ENCODE peak calls at places on chromosome 15, in eight cellular contexts. R, Q, T, B, I, J, A and F are unnamed samples.

GRCh38 chr15:71295242-71296031 is 180.2 kb downstream of the THSD4 start:
- DNase-seq in T (no peak), I (peak), Q (no peak), J (no peak), R (no peak), A (no peak), B (no peak), F (no peak)

GRCh38 chr15:88543065-88543776 is 3.3 kb downstream of the DET1 start:
- DNase-seq in Q (no peak), R (no peak), T (no peak), A (no peak), J (no peak), I (no peak), B (peak), F (no peak)

GRCh38 chr15:24772709-24773373 is 97.3 kb downstream of the NPAP1 start:
- DNase-seq in B (peak), R (peak), A (no peak), J (peak), T (peak), Q (peak), I (peak), F (no peak)

GRCh38 chr15:100236981-100237720 is 104.6 kb downstream of the ADAMTS17 start:
- DNase-seq in I (no peak), B (no peak), Q (no peak), R (no peak), J (no peak), T (no peak), A (no peak), F (no peak)

GRCh38 chr15:48646364-48646763 is 855 bp upstream of the FBN1 start:
- DNase-seq in I (no peak), R (no peak), T (no peak), Q (no peak), B (no peak), J (no peak), A (no peak), F (no peak)

GRCh38 chr15:72155021-72155621 is 36.9 kb downstream of the SENP8 start:
- DNase-seq in T (no peak), I (peak), R (no peak), Q (peak), J (peak), B (peak), A (peak), F (no peak)

GRCh38 chr15:62150445-62150844 is 14.6 kb downstream of the C2CD4B start:
- DNase-seq in B (no peak), I (no peak), A (no peak), R (no peak), T (no peak), Q (no peak), J (no peak), F (no peak)

GRCh38 chr15:99502661-99503060 is 63.1 kb upstream of the MEF2A start:
- DNase-seq in Q (no peak), B (no peak), J (no peak), A (no peak), R (no peak), T (no peak), I (no peak), F (no peak)

GRCh38 chr15:101048191-101049011 is 129.2 kb downstream of the LRRK1 start:
- DNase-seq in J (no peak), R (no peak), B (no peak), T (no peak), Q (no peak), A (no peak), I (no peak), F (no peak)

GRCh38 chr15:78808550-78808949 is 2.7 kb downstream of the ADAMTS7 start:
- DNase-seq in Q (no peak), T (peak), R (no peak), A (no peak), B (no peak), J (no peak), I (peak), F (peak)

GRCh38 chr15:26394801-26395200 is 378.1 kb downstream of the GABRB3 start:
- DNase-seq in Q (no peak), T (no peak), A (no peak), I (no peak), R (no peak), J (no peak), B (peak), F (no peak)

GRCh38 chr15:27250223-27250622 is 279.2 kb downstream of the GABRG3 start:
- DNase-seq in J (no peak), R (no peak), Q (no peak), A (no peak), T (no peak), B (no peak), I (peak), F (no peak)

GRCh38 chr15:29473621-29474105 is 204.0 kb upstream of the NSMCE3 start:
- DNase-seq in R (no peak), J (no peak), Q (no peak), A (no peak), T (no peak), B (no peak), I (no peak), F (no peak)

GRCh38 chr15:96037584-96037983 is 292.9 kb upstream of the NR2F2 start:
- DNase-seq in I (no peak), Q (no peak), A (no peak), T (no peak), R (no peak), B (no peak), J (no peak), F (peak)

GRCh38 chr15:37981781-37982180 is 47.3 kb downstream of the TMCO5A start:
- DNase-seq in I (peak), A (no peak), T (no peak), J (no peak), R (no peak), B (peak), Q (no peak), F (peak)

GRCh38 chr15:80216911-80217310 is 35.1 kb downstream of the CTXND1 start:
- DNase-seq in J (no peak), Q (no peak), A (no peak), I (no peak), R (no peak), T (no peak), B (no peak), F (no peak)

GRCh38 chr15:66593219-66593780 is 27.5 kb upstream of the LCTL start:
- DNase-seq in J (no peak), Q (peak), I (no peak), A (no peak), T (no peak), R (no peak), B (no peak), F (no peak)

GRCh38 chr15:93042691-93043378 is 46.2 kb downstream of the RGMA start:
- DNase-seq in Q (peak), B (peak), T (no peak), A (no peak), I (no peak), R (no peak), J (no peak), F (no peak)

GRCh38 chr15:59866642-59867041 is 137.5 kb upstream of the FOXB1 start:
- DNase-seq in I (no peak), T (no peak), J (no peak), B (peak), A (no peak), R (no peak), Q (no peak), F (no peak)

GRCh38 chr15:73899197-73900128 is 26.1 kb downstream of the TBC1D21 start:
- DNase-seq in R (no peak), J (no peak), A (no peak), Q (no peak), B (no peak), T (no peak), I (peak), F (peak)

GRCh38 chr15:68794307-68794706 is 26.4 kb downstream of the ANP32A start:
- DNase-seq in R (no peak), A (no peak), I (no peak), B (no peak), Q (no peak), T (no peak), J (no peak), F (no peak)

GRCh38 chr15:31439328-31439727 is 112.7 kb downstream of the KLF13 start:
- DNase-seq in J (no peak), I (no peak), Q (no peak), A (no peak), B (peak), T (peak), R (no peak), F (peak)

GRCh38 chr15:85772668-85773067 is 22.1 kb downstream of the KLHL25 start:
- DNase-seq in R (no peak), I (no peak), A (no peak), B (no peak), J (no peak), T (no peak), Q (no peak), F (no peak)

GRCh38 chr15:63344737-63345390 is 36.8 kb downstream of the CA12 start:
- DNase-seq in J (no peak), A (no peak), I (peak), T (no peak), Q (no peak), R (no peak), B (no peak), F (no peak)

GRCh38 chr15:69014454-69014853 is at the start of gene NOX5:
- DNase-seq in B (no peak), J (no peak), I (peak), T (no peak), A (no peak), R (no peak), Q (no peak), F (no peak)

GRCh38 chr15:45378149-45378912 is at the start of gene GATM:
- DNase-seq in T (peak), I (peak), B (peak), A (peak), R (peak), Q (peak), J (peak), F (peak)

GRCh38 chr15:85494035-85494793 is 113.8 kb downstream of the AKAP13 start:
- DNase-seq in R (no peak), Q (no peak), A (no peak), J (no peak), B (no peak), I (peak), T (no peak), F (no peak)

GRCh38 chr15:42182328-42182901 is 25.7 kb downstream of the VPS39 start:
- DNase-seq in A (no peak), Q (no peak), T (no peak), I (no peak), B (no peak), J (no peak), R (no peak), F (no peak)

GRCh38 chr15:60316961-60317360 is 80.8 kb downstream of the ANXA2 start:
- DNase-seq in B (no peak), I (no peak), T (no peak), Q (no peak), J (no peak), A (no peak), R (no peak), F (no peak)

GRCh38 chr15:58951388-58952060 is 18.0 kb upstream of the SLTM start:
- DNase-seq in I (peak), B (no peak), A (no peak), J (no peak), T (no peak), Q (no peak), R (no peak), F (no peak)

GRCh38 chr15:64209680-64210334 is 47.0 kb upstream of the PPIB start:
- DNase-seq in A (no peak), I (peak), R (no peak), T (peak), B (peak), Q (no peak), J (no peak), F (peak)

GRCh38 chr15:45732544-45733130 is 97.8 kb downstream of the SQOR start:
- DNase-seq in T (no peak), A (no peak), R (no peak), Q (no peak), B (no peak), J (peak), I (no peak), F (no peak)

GRCh38 chr15:40287968-40288367 is 5.1 kb upstream of the ANKRD63 start:
- DNase-seq in T (no peak), R (no peak), I (peak), A (no peak), J (no peak), Q (peak), B (no peak), F (no peak)

GRCh38 chr15:91468861-91469260 is 368.8 kb downstream of the SV2B start:
- DNase-seq in T (peak), R (no peak), J (no peak), Q (no peak), A (no peak), B (peak), I (no peak), F (no peak)

GRCh38 chr15:40843885-40844542 is at the start of gene SPINT1:
- DNase-seq in R (peak), A (no peak), B (no peak), T (peak), J (no peak), Q (peak), I (peak), F (peak)

GRCh38 chr15:90862964-90863721 is 5.2 kb upstream of the FURIN start:
- DNase-seq in T (peak), B (no peak), I (peak), J (no peak), A (no peak), Q (no peak), R (no peak), F (no peak)

GRCh38 chr15:25891108-25891507 is 28.0 kb upstream of the ATP10A start:
- DNase-seq in Q (no peak), J (no peak), R (no peak), I (no peak), B (no peak), T (no peak), A (no peak), F (no peak)

GRCh38 chr15:70188286-70188685 is 90.6 kb upstream of the TLE3 start:
- DNase-seq in Q (no peak), A (no peak), I (no peak), T (no peak), J (no peak), R (no peak), B (no peak), F (no peak)

GRCh38 chr15:101244039-101244781 is 7.6 kb downstream of the CHSY1 start:
- DNase-seq in J (no peak), I (no peak), B (no peak), Q (no peak), A (no peak), R (no peak), T (no peak), F (no peak)